ENCODE peak calls at places on chromosomes 5 and 9, in five cellular contexts. One of them, this sample, is unnamed.
A peak's percentile ranks its signal among the peaks of the same experiment; 100 is the strongest.

GRCh38 chr5:139446956-139447779 is 7.8 kb upstream of the DNAJC18 start:
- DNase-seq in activated T-cell treated with anti-CD3 and anti-CD28 coated beads, Interleukin-2, amount 50 U/mL, for 72 hours: peak; percentile 70
- DNase-seq in SW 1271: no peak
- DNase-seq in body of pancreas: no peak
- DNase-seq in uterus: no peak
- DNase-seq in this sample: no peak

GRCh38 chr9:114069476-114070187 is 8.5 kb downstream of the AMBP start:
- DNase-seq in body of pancreas: peak; percentile 9
- DNase-seq in activated T-cell treated with anti-CD3 and anti-CD28 coated beads, Interleukin-2, amount 50 U/mL, for 72 hours: no peak
- DNase-seq in uterus: peak; percentile 3
- DNase-seq in SW 1271: no peak
- DNase-seq in this sample: no peak

GRCh38 chr9:100379862-100380261 is 27.1 kb upstream of the TEX10 start:
- DNase-seq in activated T-cell treated with anti-CD3 and anti-CD28 coated beads, Interleukin-2, amount 50 U/mL, for 72 hours: no peak
- DNase-seq in uterus: no peak
- DNase-seq in SW 1271: peak; percentile 90
- DNase-seq in body of pancreas: no peak
- DNase-seq in this sample: no peak

GRCh38 chr5:125317546-125317995 is 571.1 kb upstream of the ZNF608 start:
- DNase-seq in body of pancreas: no peak
- DNase-seq in uterus: no peak
- DNase-seq in SW 1271: no peak
- DNase-seq in activated T-cell treated with anti-CD3 and anti-CD28 coated beads, Interleukin-2, amount 50 U/mL, for 72 hours: no peak
- DNase-seq in this sample: no peak

GRCh38 chr5:131109540-131110255 is 55.4 kb downstream of the HINT1 start:
- DNase-seq in SW 1271: peak; percentile 57
- DNase-seq in body of pancreas: no peak
- DNase-seq in uterus: no peak
- DNase-seq in activated T-cell treated with anti-CD3 and anti-CD28 coated beads, Interleukin-2, amount 50 U/mL, for 72 hours: peak; percentile 41
- DNase-seq in this sample: no peak

GRCh38 chr9:16575142-16575877 is 295.2 kb downstream of the BNC2 start:
- DNase-seq in uterus: peak; percentile 57
- DNase-seq in SW 1271: no peak
- DNase-seq in activated T-cell treated with anti-CD3 and anti-CD28 coated beads, Interleukin-2, amount 50 U/mL, for 72 hours: no peak
- DNase-seq in body of pancreas: no peak
- DNase-seq in this sample: no peak

GRCh38 chr5:179679014-179679674 is 1.7 kb downstream of the CBY3 start:
- DNase-seq in SW 1271: peak; percentile 79
- DNase-seq in uterus: peak; percentile 83
- DNase-seq in activated T-cell treated with anti-CD3 and anti-CD28 coated beads, Interleukin-2, amount 50 U/mL, for 72 hours: peak; percentile 85
- DNase-seq in body of pancreas: peak; percentile 65
- DNase-seq in this sample: peak; percentile 87

GRCh38 chr5:27093296-27093695 is 54.9 kb upstream of the CDH9 start:
- DNase-seq in SW 1271: no peak
- DNase-seq in body of pancreas: no peak
- DNase-seq in uterus: no peak
- DNase-seq in activated T-cell treated with anti-CD3 and anti-CD28 coated beads, Interleukin-2, amount 50 U/mL, for 72 hours: no peak
- DNase-seq in this sample: no peak

GRCh38 chr5:160504906-160505305 is 83.3 kb downstream of the PTTG1 start:
- DNase-seq in uterus: no peak
- DNase-seq in SW 1271: no peak
- DNase-seq in activated T-cell treated with anti-CD3 and anti-CD28 coated beads, Interleukin-2, amount 50 U/mL, for 72 hours: no peak
- DNase-seq in body of pancreas: no peak
- DNase-seq in this sample: no peak

GRCh38 chr5:161660806-161661205 is 24.7 kb upstream of the GABRA6 start:
- DNase-seq in activated T-cell treated with anti-CD3 and anti-CD28 coated beads, Interleukin-2, amount 50 U/mL, for 72 hours: no peak
- DNase-seq in SW 1271: no peak
- DNase-seq in uterus: no peak
- DNase-seq in body of pancreas: no peak
- DNase-seq in this sample: no peak

GRCh38 chr5:74167206-74167929 is 473.2 kb downstream of the ENC1 start:
- DNase-seq in SW 1271: no peak
- DNase-seq in uterus: no peak
- DNase-seq in activated T-cell treated with anti-CD3 and anti-CD28 coated beads, Interleukin-2, amount 50 U/mL, for 72 hours: no peak
- DNase-seq in body of pancreas: no peak
- DNase-seq in this sample: no peak

This sample was measured in stimulated activated effector memory CD8-positive, alpha-beta T cell treated with anti-CD3 and anti-CD28 coated beads, Interleukin-12 subunit alpha, Interleukin-12 subunit beta, amount 100 ng/mL, for 72 hours.